ENCODE peak calls at places on chromosome 21, in five cellular contexts. P is renal cortical epithelial cell; R is T1000; B is Caki2; O is activated CD8-positive, alpha-beta memory T cell treated with anti-CD3 and anti-CD28 coated beads, Interleukin-2, amount 10 ng/mL, durations not matched to agents 7 days and 5 days. E is an unnamed sample.

GRCh38 chr21:41669533-41669830 is 97.4 kb downstream of the RIPK4 start:
- DNase-seq in R (no peak), B (no peak), O (no peak), P (no peak), E (no peak)

GRCh38 chr21:34908424-34909055 is 140.6 kb downstream of the RUNX1 start:
- DNase-seq in B (no peak), R (no peak), O (no peak), P (peak; percentile 52), E (no peak)

GRCh38 chr21:27201197-27201596 is 234.3 kb upstream of the ADAMTS5 start:
- DNase-seq in R (no peak), B (no peak), O (no peak), P (no peak), E (no peak)

GRCh38 chr21:29526545-29526944 is 227.8 kb downstream of the BACH1 start:
- DNase-seq in P (no peak), R (no peak), B (no peak), O (no peak), E (no peak)

GRCh38 chr21:27693376-27693775 is 726.5 kb upstream of the ADAMTS5 start:
- DNase-seq in B (peak; percentile 17), P (peak; percentile 90), O (no peak), R (no peak), E (no peak)

GRCh38 chr21:35266546-35266945 is 217.4 kb upstream of the RUNX1 start:
- DNase-seq in R (no peak), P (no peak), O (no peak), B (no peak), E (no peak)

GRCh38 chr21:34617753-34618339 is 2.9 kb upstream of the RCAN1 start:
- DNase-seq in P (no peak), R (no peak), O (no peak), B (no peak), E (no peak)

GRCh38 chr21:34883501-34884271 is 165.4 kb downstream of the RUNX1 start:
- DNase-seq in B (peak; percentile 44), R (no peak), O (no peak), P (no peak), E (no peak)

GRCh38 chr21:34351786-34352241 is 12.0 kb upstream of the KCNE2 start:
- DNase-seq in B (peak; percentile 35), O (peak; percentile 52), R (no peak), P (peak; percentile 16), E (no peak)

GRCh38 chr21:34885636-34886553 is 163.2 kb downstream of the RUNX1 start:
- DNase-seq in O (no peak), P (no peak), R (no peak), B (peak; percentile 56), E (no peak)

GRCh38 chr21:44499631-44500030 is 40.4 kb downstream of the KRTAP10-1 start:
- DNase-seq in O (no peak), P (no peak), R (no peak), B (no peak), E (no peak)

GRCh38 chr21:31410763-31411278 is 66.8 kb upstream of the TIAM1 start:
- DNase-seq in P (peak; percentile 1), R (no peak), O (no peak), B (no peak), E (no peak)

GRCh38 chr21:44962481-44962966 is 22.7 kb downstream of the SLX9 start:
- DNase-seq in O (no peak), P (peak; percentile 56), R (no peak), B (no peak), E (no peak)

GRCh38 chr21:31894441-31894840 is 21.6 kb downstream of the HUNK start:
- DNase-seq in R (no peak), B (no peak), P (no peak), O (no peak), E (no peak)

GRCh38 chr21:15208787-15209186 is 144.0 kb upstream of the NRIP1 start:
- DNase-seq in O (no peak), R (no peak), B (no peak), P (peak; percentile 21), E (no peak)

GRCh38 chr21:31932470-31932764 is 59.6 kb downstream of the HUNK start:
- DNase-seq in B (no peak), P (no peak), R (no peak), O (no peak), E (no peak)

GRCh38 chr21:38223893-38224540 is 32.8 kb upstream of the KCNJ15 start:
- DNase-seq in R (no peak), P (no peak), B (peak; percentile 46), O (no peak), E (no peak)

GRCh38 chr21:35559128-35559831 is 501.0 kb downstream of the SETD4 start:
- DNase-seq in B (no peak), P (peak; percentile 32), R (peak; percentile 42), O (no peak), E (no peak)

GRCh38 chr21:32771134-32771523 is 426 bp downstream of the PAXBP1 start:
- DNase-seq in B (no peak), R (no peak), O (peak; percentile 78), P (peak; percentile 36), E (no peak)

GRCh38 chr21:34814529-34814951 is 145.7 kb downstream of the CLIC6 start:
- DNase-seq in P (no peak), O (no peak), B (no peak), R (no peak), E (no peak)